ENCODE peak calls at places on chromosomes 5 and 9, in nine cellular contexts. One of them, this sample, is unnamed.

GRCh38 chr5:763397-763796 is 21.1 kb downstream of the ZDHHC11B start:
- DNase-seq in hippocampal formation: no peak
- DNase-seq in hypothalamus: no peak
- DNase-seq in SW480: no peak
- DNase-seq in central memory CD8-positive, alpha-beta T cell: no peak
- DNase-seq in EL: no peak
- DNase-seq in stimulated activated naive CD4-positive, alpha-beta T cell: no peak
- DNase-seq in SK-N-SH: peak
- DNase-seq in lower leg skin: no peak
- DNase-seq in this sample: no peak

GRCh38 chr9:8895498-8896224 is 1096.1 kb upstream of the DMAC1 start:
- DNase-seq in hippocampal formation: peak
- DNase-seq in SW480: peak
- DNase-seq in EL: no peak
- DNase-seq in stimulated activated naive CD4-positive, alpha-beta T cell: no peak
- DNase-seq in central memory CD8-positive, alpha-beta T cell: no peak
- DNase-seq in SK-N-SH: peak
- DNase-seq in hypothalamus: no peak
- DNase-seq in lower leg skin: no peak
- DNase-seq in this sample: peak

GRCh38 chr5:154356958-154357357 is 88.8 kb upstream of the SAP30L start:
- DNase-seq in lower leg skin: no peak
- DNase-seq in stimulated activated naive CD4-positive, alpha-beta T cell: no peak
- DNase-seq in EL: no peak
- DNase-seq in central memory CD8-positive, alpha-beta T cell: no peak
- DNase-seq in SK-N-SH: no peak
- DNase-seq in hippocampal formation: no peak
- DNase-seq in hypothalamus: no peak
- DNase-seq in SW480: no peak
- DNase-seq in this sample: no peak

GRCh38 chr5:178454308-178454707 is 135.9 kb downstream of the COL23A1 start:
- DNase-seq in central memory CD8-positive, alpha-beta T cell: no peak
- DNase-seq in SK-N-SH: peak
- DNase-seq in EL: no peak
- DNase-seq in SW480: no peak
- DNase-seq in stimulated activated naive CD4-positive, alpha-beta T cell: no peak
- DNase-seq in lower leg skin: no peak
- DNase-seq in hypothalamus: no peak
- DNase-seq in hippocampal formation: no peak
- DNase-seq in this sample: no peak

GRCh38 chr9:135137398-135137832 is 49.9 kb downstream of the OLFM1 start:
- DNase-seq in central memory CD8-positive, alpha-beta T cell: no peak
- DNase-seq in SW480: no peak
- DNase-seq in hippocampal formation: no peak
- DNase-seq in EL: no peak
- DNase-seq in hypothalamus: peak
- DNase-seq in lower leg skin: no peak
- DNase-seq in stimulated activated naive CD4-positive, alpha-beta T cell: no peak
- DNase-seq in SK-N-SH: peak
- DNase-seq in this sample: peak

GRCh38 chr9:29775491-29775890 is 2202.2 kb upstream of the C9orf72 start:
- DNase-seq in hippocampal formation: no peak
- DNase-seq in central memory CD8-positive, alpha-beta T cell: no peak
- DNase-seq in hypothalamus: no peak
- DNase-seq in SK-N-SH: no peak
- DNase-seq in SW480: no peak
- DNase-seq in stimulated activated naive CD4-positive, alpha-beta T cell: no peak
- DNase-seq in EL: no peak
- DNase-seq in lower leg skin: no peak
- DNase-seq in this sample: no peak

GRCh38 chr5:127813633-127814171 is 110.5 kb downstream of the CCDC192 start:
- DNase-seq in lower leg skin: no peak
- DNase-seq in EL: peak
- DNase-seq in hippocampal formation: no peak
- DNase-seq in stimulated activated naive CD4-positive, alpha-beta T cell: no peak
- DNase-seq in SW480: no peak
- DNase-seq in hypothalamus: no peak
- DNase-seq in central memory CD8-positive, alpha-beta T cell: no peak
- DNase-seq in SK-N-SH: no peak
- DNase-seq in this sample: no peak

GRCh38 chr5:43207601-43208000 is 15.6 kb downstream of the NIM1K start:
- DNase-seq in SW480: no peak
- DNase-seq in stimulated activated naive CD4-positive, alpha-beta T cell: no peak
- DNase-seq in central memory CD8-positive, alpha-beta T cell: no peak
- DNase-seq in EL: peak
- DNase-seq in hypothalamus: no peak
- DNase-seq in hippocampal formation: no peak
- DNase-seq in lower leg skin: no peak
- DNase-seq in SK-N-SH: no peak
- DNase-seq in this sample: no peak

GRCh38 chr5:178238711-178239592 is 6.3 kb upstream of the PHYKPL start:
- DNase-seq in lower leg skin: no peak
- DNase-seq in SK-N-SH: no peak
- DNase-seq in hypothalamus: no peak
- DNase-seq in SW480: no peak
- DNase-seq in central memory CD8-positive, alpha-beta T cell: no peak
- DNase-seq in EL: no peak
- DNase-seq in hippocampal formation: no peak
- DNase-seq in stimulated activated naive CD4-positive, alpha-beta T cell: no peak
- DNase-seq in this sample: no peak

GRCh38 chr5:144368556-144368955 is 197.9 kb downstream of the KCTD16 start:
- DNase-seq in EL: peak
- DNase-seq in central memory CD8-positive, alpha-beta T cell: no peak
- DNase-seq in SK-N-SH: no peak
- DNase-seq in stimulated activated naive CD4-positive, alpha-beta T cell: no peak
- DNase-seq in hypothalamus: no peak
- DNase-seq in SW480: no peak
- DNase-seq in lower leg skin: no peak
- DNase-seq in hippocampal formation: no peak
- DNase-seq in this sample: no peak

GRCh38 chr5:132451387-132451786 is 39.2 kb downstream of the IRF1 start:
- DNase-seq in central memory CD8-positive, alpha-beta T cell: no peak
- DNase-seq in hypothalamus: no peak
- DNase-seq in SW480: no peak
- DNase-seq in SK-N-SH: no peak
- DNase-seq in hippocampal formation: no peak
- DNase-seq in lower leg skin: no peak
- DNase-seq in EL: no peak
- DNase-seq in stimulated activated naive CD4-positive, alpha-beta T cell: no peak
- DNase-seq in this sample: no peak

GRCh38 chr9:103319979-103320378 is 324.8 kb downstream of the CYLC2 start:
- DNase-seq in SW480: peak
- DNase-seq in hypothalamus: no peak
- DNase-seq in hippocampal formation: no peak
- DNase-seq in SK-N-SH: peak
- DNase-seq in central memory CD8-positive, alpha-beta T cell: no peak
- DNase-seq in lower leg skin: no peak
- DNase-seq in stimulated activated naive CD4-positive, alpha-beta T cell: no peak
- DNase-seq in EL: no peak
- DNase-seq in this sample: no peak

GRCh38 chr5:40984884-40985283 is 75.6 kb downstream of the C7 start:
- DNase-seq in lower leg skin: no peak
- DNase-seq in central memory CD8-positive, alpha-beta T cell: no peak
- DNase-seq in SW480: no peak
- DNase-seq in SK-N-SH: no peak
- DNase-seq in hypothalamus: no peak
- DNase-seq in hippocampal formation: no peak
- DNase-seq in stimulated activated naive CD4-positive, alpha-beta T cell: no peak
- DNase-seq in EL: peak
- DNase-seq in this sample: no peak

GRCh38 chr5:167785896-167786295 is 505.5 kb upstream of the WWC1 start:
- DNase-seq in central memory CD8-positive, alpha-beta T cell: no peak
- DNase-seq in lower leg skin: no peak
- DNase-seq in hippocampal formation: no peak
- DNase-seq in SK-N-SH: no peak
- DNase-seq in stimulated activated naive CD4-positive, alpha-beta T cell: no peak
- DNase-seq in hypothalamus: no peak
- DNase-seq in EL: no peak
- DNase-seq in SW480: no peak
- DNase-seq in this sample: no peak

GRCh38 chr9:124972241-124972770 is 31.4 kb upstream of the GOLGA1 start:
- DNase-seq in hippocampal formation: no peak
- DNase-seq in stimulated activated naive CD4-positive, alpha-beta T cell: no peak
- DNase-seq in EL: no peak
- DNase-seq in central memory CD8-positive, alpha-beta T cell: no peak
- DNase-seq in SW480: no peak
- DNase-seq in SK-N-SH: no peak
- DNase-seq in hypothalamus: no peak
- DNase-seq in lower leg skin: no peak
- DNase-seq in this sample: no peak

GRCh38 chr5:32462618-32463017 is 18.1 kb upstream of the ZFR start:
- DNase-seq in central memory CD8-positive, alpha-beta T cell: no peak
- DNase-seq in stimulated activated naive CD4-positive, alpha-beta T cell: no peak
- DNase-seq in hippocampal formation: no peak
- DNase-seq in SW480: no peak
- DNase-seq in EL: peak
- DNase-seq in lower leg skin: no peak
- DNase-seq in SK-N-SH: no peak
- DNase-seq in hypothalamus: no peak
- DNase-seq in this sample: no peak

GRCh38 chr5:95901676-95902646 is 59.7 kb downstream of the ELL2 start:
- DNase-seq in SW480: peak
- DNase-seq in SK-N-SH: no peak
- DNase-seq in stimulated activated naive CD4-positive, alpha-beta T cell: no peak
- DNase-seq in hypothalamus: no peak
- DNase-seq in EL: peak
- DNase-seq in central memory CD8-positive, alpha-beta T cell: no peak
- DNase-seq in hippocampal formation: no peak
- DNase-seq in lower leg skin: no peak
- DNase-seq in this sample: no peak

GRCh38 chr5:7385681-7386080 is 10.3 kb upstream of the ADCY2 start:
- DNase-seq in lower leg skin: no peak
- DNase-seq in EL: no peak
- DNase-seq in central memory CD8-positive, alpha-beta T cell: no peak
- DNase-seq in SK-N-SH: no peak
- DNase-seq in stimulated activated naive CD4-positive, alpha-beta T cell: no peak
- DNase-seq in SW480: no peak
- DNase-seq in hippocampal formation: no peak
- DNase-seq in hypothalamus: no peak
- DNase-seq in this sample: no peak

This sample was measured in cerebellar nuclear complex.